ENCODE peak calls at places on chromosomes 11 and 22, in five cellular contexts. P is A549; C is cardiac muscle cell; J is GM12865; A is naive thymus-derived CD4-positive, alpha-beta T cell. E is an unnamed sample.

GRCh38 chr11:68942090-68942620 is 38.5 kb downstream of the IGHMBP2 start:
- DNase-seq in C (no peak), A (no peak), J (no peak), P (no peak), E (no peak)

GRCh38 chr22:47309946-47310345 is 547.5 kb downstream of the TBC1D22A start:
- DNase-seq in A (no peak), J (no peak), P (no peak), C (no peak), E (no peak)

GRCh38 chr22:45159652-45160462 is 3.9 kb upstream of the NUP50 start:
- DNase-seq in P (peak), J (no peak), A (no peak), C (no peak), E (no peak)

GRCh38 chr11:15650105-15650938 is 535.6 kb downstream of the INSC start:
- DNase-seq in P (peak), A (peak), J (peak), C (peak), E (peak)

GRCh38 chr11:99446400-99446799 is 425.7 kb downstream of the CNTN5 start:
- DNase-seq in C (no peak), A (no peak), J (no peak), P (no peak), E (no peak)

GRCh38 chr11:72627594-72628281 is 46.5 kb downstream of the PDE2A start:
- DNase-seq in P (no peak), A (no peak), C (no peak), J (no peak), E (no peak)

GRCh38 chr22:37165940-37166674 is 16.4 kb upstream of the IL2RB start:
- DNase-seq in P (no peak), J (no peak), A (no peak), C (no peak), E (no peak)

GRCh38 chr11:925496-926301 is at the start of gene AP2A2:
- DNase-seq in A (peak), P (peak), J (peak), C (peak), E (peak)

GRCh38 chr11:13999704-14000103 is 37.2 kb downstream of the SPON1 start:
- DNase-seq in C (no peak), A (no peak), P (no peak), J (no peak), E (no peak)

GRCh38 chr11:122399375-122399774 is 256.1 kb upstream of the UBASH3B start:
- DNase-seq in C (no peak), J (peak), P (no peak), A (no peak), E (no peak)

GRCh38 chr11:124402326-124402922 is 3.6 kb upstream of the OR8B3 start:
- DNase-seq in C (peak), A (peak), J (peak), P (peak), E (peak)

GRCh38 chr11:71454470-71455113 is 1.6 kb downstream of the NADSYN1 start:
- DNase-seq in J (peak), A (no peak), C (no peak), P (no peak), E (no peak)

GRCh38 chr11:8826145-8826786 is 84.7 kb upstream of the AKIP1 start:
- DNase-seq in C (no peak), J (no peak), A (no peak), P (peak), E (no peak)

GRCh38 chr11:96228911-96229310 is 114.1 kb downstream of the MAML2 start:
- DNase-seq in P (no peak), J (no peak), A (no peak), C (no peak), E (no peak)

GRCh38 chr11:66845143-66845875 is 2.1 kb downstream of the RCE1 start:
- DNase-seq in A (peak), J (no peak), C (no peak), P (no peak), E (no peak)

E was measured in GDM1.